ENCODE peak calls at places on chromosome 19, in nine cellular contexts. One of them, this sample, is unnamed.

GRCh38 chr19:14343286-14343685 is 38.0 kb upstream of the ADGRE5 start:
- DNase-seq in lower leg skin: no peak
- DNase-seq in ovary: no peak
- DNase-seq in GM04503: no peak
- DNase-seq in SW480: no peak
- DNase-seq in HS-5: no peak
- DNase-seq in CMK: no peak
- DNase-seq in RPMI7951: no peak
- DNase-seq in adrenal gland: no peak
- DNase-seq in this sample: no peak

GRCh38 chr19:49117677-49118564 is 1.0 kb downstream of the C19orf73 start:
- DNase-seq in lower leg skin: no peak
- DNase-seq in ovary: peak; percentile 51
- DNase-seq in GM04503: no peak
- DNase-seq in SW480: no peak
- DNase-seq in HS-5: no peak
- DNase-seq in CMK: no peak
- DNase-seq in RPMI7951: no peak
- DNase-seq in adrenal gland: no peak
- DNase-seq in this sample: no peak

GRCh38 chr19:53810187-53810546 is 13.9 kb downstream of the NLRP12 start:
- DNase-seq in lower leg skin: no peak
- DNase-seq in ovary: no peak
- DNase-seq in GM04503: no peak
- DNase-seq in SW480: no peak
- DNase-seq in HS-5: no peak
- DNase-seq in CMK: no peak
- DNase-seq in RPMI7951: no peak
- DNase-seq in adrenal gland: no peak
- DNase-seq in this sample: no peak

GRCh38 chr19:58035863-58036262 is 2.0 kb downstream of the ZSCAN1 start:
- DNase-seq in lower leg skin: no peak
- DNase-seq in ovary: no peak
- DNase-seq in GM04503: no peak
- DNase-seq in SW480: no peak
- DNase-seq in HS-5: no peak
- DNase-seq in CMK: no peak
- DNase-seq in RPMI7951: no peak
- DNase-seq in adrenal gland: no peak
- DNase-seq in this sample: no peak

GRCh38 chr19:31351212-31352193 is 2.3 kb upstream of the TSHZ3 start:
- DNase-seq in lower leg skin: no peak
- DNase-seq in ovary: peak; percentile 74
- DNase-seq in GM04503: no peak
- DNase-seq in SW480: peak; percentile 28
- DNase-seq in HS-5: no peak
- DNase-seq in CMK: no peak
- DNase-seq in RPMI7951: peak; percentile 85
- DNase-seq in adrenal gland: peak; percentile 45
- DNase-seq in this sample: no peak

GRCh38 chr19:6047256-6047655 is 63.0 kb downstream of the RFX2 start:
- DNase-seq in lower leg skin: peak; percentile 68
- DNase-seq in ovary: no peak
- DNase-seq in GM04503: no peak
- DNase-seq in SW480: no peak
- DNase-seq in HS-5: no peak
- DNase-seq in CMK: no peak
- DNase-seq in RPMI7951: no peak
- DNase-seq in adrenal gland: peak; percentile 13
- DNase-seq in this sample: no peak

GRCh38 chr19:33192010-33192409 is 2.1 kb upstream of the LRP3 start:
- DNase-seq in lower leg skin: no peak
- DNase-seq in ovary: no peak
- DNase-seq in GM04503: no peak
- DNase-seq in SW480: no peak
- DNase-seq in HS-5: no peak
- DNase-seq in CMK: no peak
- DNase-seq in RPMI7951: no peak
- DNase-seq in adrenal gland: no peak
- DNase-seq in this sample: no peak

GRCh38 chr19:6238643-6239281 is 41.0 kb downstream of the MLLT1 start:
- DNase-seq in lower leg skin: no peak
- DNase-seq in ovary: peak; percentile 75
- DNase-seq in GM04503: no peak
- DNase-seq in SW480: no peak
- DNase-seq in HS-5: no peak
- DNase-seq in CMK: no peak
- DNase-seq in RPMI7951: no peak
- DNase-seq in adrenal gland: no peak
- DNase-seq in this sample: no peak

GRCh38 chr19:33208904-33209843 is 15.0 kb downstream of the LRP3 start:
- DNase-seq in lower leg skin: no peak
- DNase-seq in ovary: peak; percentile 73
- DNase-seq in GM04503: no peak
- DNase-seq in SW480: no peak
- DNase-seq in HS-5: no peak
- DNase-seq in CMK: no peak
- DNase-seq in RPMI7951: no peak
- DNase-seq in adrenal gland: no peak
- DNase-seq in this sample: no peak

GRCh38 chr19:41355802-41356201 is 2.1 kb upstream of the TGFB1 start:
- DNase-seq in lower leg skin: no peak
- DNase-seq in ovary: no peak
- DNase-seq in GM04503: no peak
- DNase-seq in SW480: no peak
- DNase-seq in HS-5: no peak
- DNase-seq in CMK: no peak
- DNase-seq in RPMI7951: no peak
- DNase-seq in adrenal gland: no peak
- DNase-seq in this sample: no peak

GRCh38 chr19:58519355-58520256 is at the start of gene ZBTB45:
- DNase-seq in lower leg skin: peak; percentile 98
- DNase-seq in ovary: peak; percentile 91
- DNase-seq in GM04503: peak; percentile 81
- DNase-seq in SW480: peak; percentile 99
- DNase-seq in HS-5: peak; percentile 65
- DNase-seq in CMK: peak; percentile 98
- DNase-seq in RPMI7951: peak; percentile 96
- DNase-seq in adrenal gland: peak; percentile 94
- DNase-seq in this sample: peak; percentile 89

GRCh38 chr19:41637484-41637883 is 10.6 kb upstream of the CEACAM4 start:
- DNase-seq in lower leg skin: no peak
- DNase-seq in ovary: no peak
- DNase-seq in GM04503: no peak
- DNase-seq in SW480: no peak
- DNase-seq in HS-5: no peak
- DNase-seq in CMK: no peak
- DNase-seq in RPMI7951: no peak
- DNase-seq in adrenal gland: no peak
- DNase-seq in this sample: no peak

GRCh38 chr19:42088471-42089190 is 12.7 kb downstream of the ZNF574 start:
- DNase-seq in lower leg skin: no peak
- DNase-seq in ovary: no peak
- DNase-seq in GM04503: no peak
- DNase-seq in SW480: no peak
- DNase-seq in HS-5: peak; percentile 55
- DNase-seq in CMK: no peak
- DNase-seq in RPMI7951: peak; percentile 82
- DNase-seq in adrenal gland: no peak
- DNase-seq in this sample: no peak

GRCh38 chr19:16384688-16385087 is 60.1 kb downstream of the KLF2 start:
- DNase-seq in lower leg skin: no peak
- DNase-seq in ovary: no peak
- DNase-seq in GM04503: no peak
- DNase-seq in SW480: no peak
- DNase-seq in HS-5: no peak
- DNase-seq in CMK: no peak
- DNase-seq in RPMI7951: no peak
- DNase-seq in adrenal gland: no peak
- DNase-seq in this sample: no peak

GRCh38 chr19:58279925-58280316 is 1.2 kb downstream of the ZNF8 start:
- DNase-seq in lower leg skin: no peak
- DNase-seq in ovary: no peak
- DNase-seq in GM04503: no peak
- DNase-seq in SW480: no peak
- DNase-seq in HS-5: no peak
- DNase-seq in CMK: no peak
- DNase-seq in RPMI7951: no peak
- DNase-seq in adrenal gland: no peak
- DNase-seq in this sample: no peak

GRCh38 chr19:2495130-2495641 is 19.3 kb downstream of the GADD45B start:
- DNase-seq in lower leg skin: peak; percentile 96
- DNase-seq in ovary: peak; percentile 59
- DNase-seq in GM04503: no peak
- DNase-seq in SW480: peak; percentile 76
- DNase-seq in HS-5: no peak
- DNase-seq in CMK: no peak
- DNase-seq in RPMI7951: peak; percentile 82
- DNase-seq in adrenal gland: peak; percentile 87
- DNase-seq in this sample: no peak

GRCh38 chr19:46447006-46447405 is 18.3 kb upstream of the PNMA8C start:
- DNase-seq in lower leg skin: no peak
- DNase-seq in ovary: no peak
- DNase-seq in GM04503: no peak
- DNase-seq in SW480: no peak
- DNase-seq in HS-5: no peak
- DNase-seq in CMK: no peak
- DNase-seq in RPMI7951: no peak
- DNase-seq in adrenal gland: no peak
- DNase-seq in this sample: no peak

GRCh38 chr19:14871619-14872230 is 14.2 kb downstream of the OR7A17 start:
- DNase-seq in lower leg skin: no peak
- DNase-seq in ovary: no peak
- DNase-seq in GM04503: no peak
- DNase-seq in SW480: peak; percentile 35
- DNase-seq in HS-5: peak; percentile 26
- DNase-seq in CMK: no peak
- DNase-seq in RPMI7951: peak; percentile 26
- DNase-seq in adrenal gland: no peak
- DNase-seq in this sample: no peak

GRCh38 chr19:49059056-49059455 is 1.5 kb upstream of the CGB7 start:
- DNase-seq in lower leg skin: no peak
- DNase-seq in ovary: no peak
- DNase-seq in GM04503: no peak
- DNase-seq in SW480: no peak
- DNase-seq in HS-5: no peak
- DNase-seq in CMK: no peak
- DNase-seq in RPMI7951: no peak
- DNase-seq in adrenal gland: no peak
- DNase-seq in this sample: no peak

GRCh38 chr19:33830264-33830663 is 33.6 kb downstream of the KCTD15 start:
- DNase-seq in lower leg skin: peak; percentile 17
- DNase-seq in ovary: no peak
- DNase-seq in GM04503: no peak
- DNase-seq in SW480: no peak
- DNase-seq in HS-5: no peak
- DNase-seq in CMK: no peak
- DNase-seq in RPMI7951: no peak
- DNase-seq in adrenal gland: no peak
- DNase-seq in this sample: no peak

GRCh38 chr19:17001603-17002183 is 24.9 kb downstream of the CPAMD8 start:
- DNase-seq in lower leg skin: no peak
- DNase-seq in ovary: no peak
- DNase-seq in GM04503: no peak
- DNase-seq in SW480: no peak
- DNase-seq in HS-5: no peak
- DNase-seq in CMK: peak; percentile 22
- DNase-seq in RPMI7951: no peak
- DNase-seq in adrenal gland: no peak
- DNase-seq in this sample: peak; percentile 84

GRCh38 chr19:41937976-41938375 is 9.7 kb upstream of the ERFL start:
- DNase-seq in lower leg skin: no peak
- DNase-seq in ovary: no peak
- DNase-seq in GM04503: no peak
- DNase-seq in SW480: no peak
- DNase-seq in HS-5: no peak
- DNase-seq in CMK: no peak
- DNase-seq in RPMI7951: no peak
- DNase-seq in adrenal gland: no peak
- DNase-seq in this sample: no peak

GRCh38 chr19:2495651-2496316 is 19.9 kb downstream of the GADD45B start:
- DNase-seq in lower leg skin: no peak
- DNase-seq in ovary: no peak
- DNase-seq in GM04503: no peak
- DNase-seq in SW480: no peak
- DNase-seq in HS-5: no peak
- DNase-seq in CMK: no peak
- DNase-seq in RPMI7951: peak; percentile 57
- DNase-seq in adrenal gland: no peak
- DNase-seq in this sample: no peak

GRCh38 chr19:41871573-41872383 is 5.3 kb upstream of the CD79A start:
- DNase-seq in lower leg skin: no peak
- DNase-seq in ovary: no peak
- DNase-seq in GM04503: no peak
- DNase-seq in SW480: no peak
- DNase-seq in HS-5: no peak
- DNase-seq in CMK: no peak
- DNase-seq in RPMI7951: no peak
- DNase-seq in adrenal gland: no peak
- DNase-seq in this sample: peak; percentile 83

GRCh38 chr19:48501961-48502719 is 9.5 kb downstream of the LMTK3 start:
- DNase-seq in lower leg skin: no peak
- DNase-seq in ovary: no peak
- DNase-seq in GM04503: no peak
- DNase-seq in SW480: peak; percentile 98
- DNase-seq in HS-5: no peak
- DNase-seq in CMK: peak; percentile 95
- DNase-seq in RPMI7951: no peak
- DNase-seq in adrenal gland: peak; percentile 95
- DNase-seq in this sample: peak; percentile 82

GRCh38 chr19:17246681-17247425 is 1.1 kb upstream of the NR2F6 start:
- DNase-seq in lower leg skin: no peak
- DNase-seq in ovary: no peak
- DNase-seq in GM04503: no peak
- DNase-seq in SW480: no peak
- DNase-seq in HS-5: no peak
- DNase-seq in CMK: no peak
- DNase-seq in RPMI7951: no peak
- DNase-seq in adrenal gland: peak; percentile 49
- DNase-seq in this sample: no peak

GRCh38 chr19:58361900-58362271 is 665 bp downstream of the ZNF497 start:
- DNase-seq in lower leg skin: no peak
- DNase-seq in ovary: peak; percentile 62
- DNase-seq in GM04503: no peak
- DNase-seq in SW480: peak; percentile 67
- DNase-seq in HS-5: no peak
- DNase-seq in CMK: peak; percentile 75
- DNase-seq in RPMI7951: peak; percentile 71
- DNase-seq in adrenal gland: peak; percentile 63
- DNase-seq in this sample: no peak

GRCh38 chr19:9323557-9323918 is 441 bp upstream of the ZNF559 start:
- DNase-seq in lower leg skin: peak; percentile 83
- DNase-seq in ovary: peak; percentile 67
- DNase-seq in GM04503: peak; percentile 52
- DNase-seq in SW480: peak; percentile 87
- DNase-seq in HS-5: peak; percentile 39
- DNase-seq in CMK: peak; percentile 86
- DNase-seq in RPMI7951: peak; percentile 90
- DNase-seq in adrenal gland: peak; percentile 82
- DNase-seq in this sample: no peak

GRCh38 chr19:19595171-19595701 is 23.3 kb downstream of the PBX4 start:
- DNase-seq in lower leg skin: no peak
- DNase-seq in ovary: no peak
- DNase-seq in GM04503: no peak
- DNase-seq in SW480: no peak
- DNase-seq in HS-5: no peak
- DNase-seq in CMK: no peak
- DNase-seq in RPMI7951: peak; percentile 47
- DNase-seq in adrenal gland: no peak
- DNase-seq in this sample: no peak

This sample was measured in CD4-positive, alpha-beta memory T cell.